ENCODE peak calls at places on chromosomes 16 and 17, in nine cellular contexts. B is GM23338, P is Caco-2, O is left lung, W is body of pancreas, I is fibroblast of the aortic adventitia, X is mammary epithelial cell, K is endodermal cell, T is cardiac fibroblast. G is an unnamed sample.

GRCh38 chr16:88067530-88068411 is 116.5 kb downstream of the BANP start:
- DNase-seq in X (no peak), P (no peak), T (no peak), I (no peak), B (no peak), O (no peak), K (no peak), W (no peak), G (no peak)

GRCh38 chr17:41966453-41967140 is at the start of gene CNP:
- DNase-seq in X (peak), W (peak), I (peak), O (peak), T (peak), K (peak), B (peak), P (peak), G (peak)

GRCh38 chr17:15920758-15921239 is 24.1 kb upstream of the ADORA2B start:
- DNase-seq in K (no peak), W (no peak), B (peak), P (peak), I (peak), O (no peak), X (peak), T (peak), G (no peak)

GRCh38 chr17:57519199-57519598 is 225.9 kb downstream of the CCDC182 start:
- DNase-seq in P (peak), W (no peak), K (peak), O (no peak), B (no peak), T (peak), I (peak), X (peak), G (no peak)

GRCh38 chr17:5892897-5893656 is 177.1 kb upstream of the WSCD1 start:
- DNase-seq in B (no peak), K (no peak), I (no peak), P (no peak), W (no peak), T (no peak), X (no peak), O (no peak), G (peak)

GRCh38 chr16:81693047-81693446 is 86.0 kb upstream of the PLCG2 start:
- DNase-seq in X (no peak), I (peak), K (no peak), P (no peak), W (no peak), B (no peak), O (no peak), T (no peak), G (no peak)

GRCh38 chr17:39237586-39237985 is 11.8 kb upstream of the STAC2 start:
- DNase-seq in I (no peak), K (no peak), B (no peak), P (no peak), W (no peak), X (no peak), T (no peak), O (no peak), G (no peak)

GRCh38 chr17:66468241-66469087 is 166.1 kb downstream of the PRKCA start:
- DNase-seq in K (no peak), X (peak), P (no peak), B (peak), I (peak), O (peak), T (peak), W (peak), G (peak)

GRCh38 chr17:19328441-19329061 is 34.0 kb downstream of the B9D1 start:
- DNase-seq in I (no peak), P (no peak), W (no peak), X (no peak), O (no peak), K (no peak), B (no peak), T (no peak), G (no peak)

GRCh38 chr16:27978876-27979275 is 84.6 kb downstream of the GSG1L start:
- DNase-seq in O (no peak), X (no peak), W (no peak), P (no peak), T (no peak), B (no peak), K (no peak), I (no peak), G (no peak)

GRCh38 chr17:6994666-6995246 is 1.1 kb upstream of the ALOX12 start:
- DNase-seq in W (no peak), K (no peak), I (no peak), T (no peak), O (no peak), P (no peak), B (no peak), X (no peak), G (no peak)

GRCh38 chr17:33595783-33596182 is 302.7 kb upstream of the ASIC2 start:
- DNase-seq in B (no peak), I (no peak), T (no peak), P (no peak), X (no peak), O (no peak), K (no peak), W (no peak), G (no peak)

DNA sequence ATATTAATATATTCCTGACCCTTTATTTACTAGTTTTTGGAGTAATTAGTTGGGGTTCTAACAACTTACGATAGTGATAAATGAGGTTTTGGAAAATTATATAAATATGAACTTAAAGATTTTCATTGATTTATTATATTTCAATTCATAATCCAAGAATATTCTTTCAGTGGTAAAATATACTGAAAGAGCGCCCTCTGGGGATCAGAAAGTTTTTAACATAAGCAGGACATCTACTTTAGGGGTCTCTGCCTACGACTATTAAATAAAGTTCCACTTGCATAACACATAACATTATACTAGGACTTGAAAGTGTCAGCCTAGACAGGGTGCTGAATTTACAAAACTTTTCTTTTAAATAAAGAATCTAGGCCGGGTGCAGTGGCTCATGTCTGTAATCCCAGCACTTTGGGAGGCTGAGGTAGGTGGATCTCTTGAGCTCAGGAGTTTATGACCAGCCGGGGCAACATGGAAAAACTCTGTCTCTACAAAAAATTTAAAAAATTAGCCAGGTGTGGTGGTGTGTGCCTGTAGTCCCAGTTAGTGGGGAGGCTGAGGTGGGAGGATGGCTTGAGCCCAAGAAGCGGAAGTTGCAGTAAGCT is 15.6 kb downstream of the RFWD3 start:
- DNase-seq in K (no peak), O (no peak), X (no peak), T (peak), W (no peak), I (peak), B (peak), P (peak), G (no peak)
- TF ChIP-seq CTCF in K (peak), O (peak), X (peak), T (peak), W (peak), I (peak), B (peak), P (peak), G (no peak)

GRCh38 chr16:22191966-22192260 is 14.2 kb upstream of the EEF2K start:
- DNase-seq in W (peak), O (no peak), X (peak), I (no peak), B (no peak), P (peak), T (no peak), K (no peak), G (peak)
- H3K4me3 ChIP-seq in W (no peak), O (peak), X (peak), I (peak), B (peak), P (peak), T (peak), K (peak), G (peak)

GRCh38 chr16:78556421-78556820 is 457.0 kb downstream of the WWOX start:
- DNase-seq in W (no peak), T (no peak), B (no peak), X (no peak), K (no peak), P (no peak), I (no peak), O (no peak), G (no peak)

GRCh38 chr16:78551487-78552085 is 452.1 kb downstream of the WWOX start:
- DNase-seq in X (no peak), B (peak), W (peak), P (no peak), K (peak), O (peak), I (no peak), T (no peak), G (no peak)

DNA sequence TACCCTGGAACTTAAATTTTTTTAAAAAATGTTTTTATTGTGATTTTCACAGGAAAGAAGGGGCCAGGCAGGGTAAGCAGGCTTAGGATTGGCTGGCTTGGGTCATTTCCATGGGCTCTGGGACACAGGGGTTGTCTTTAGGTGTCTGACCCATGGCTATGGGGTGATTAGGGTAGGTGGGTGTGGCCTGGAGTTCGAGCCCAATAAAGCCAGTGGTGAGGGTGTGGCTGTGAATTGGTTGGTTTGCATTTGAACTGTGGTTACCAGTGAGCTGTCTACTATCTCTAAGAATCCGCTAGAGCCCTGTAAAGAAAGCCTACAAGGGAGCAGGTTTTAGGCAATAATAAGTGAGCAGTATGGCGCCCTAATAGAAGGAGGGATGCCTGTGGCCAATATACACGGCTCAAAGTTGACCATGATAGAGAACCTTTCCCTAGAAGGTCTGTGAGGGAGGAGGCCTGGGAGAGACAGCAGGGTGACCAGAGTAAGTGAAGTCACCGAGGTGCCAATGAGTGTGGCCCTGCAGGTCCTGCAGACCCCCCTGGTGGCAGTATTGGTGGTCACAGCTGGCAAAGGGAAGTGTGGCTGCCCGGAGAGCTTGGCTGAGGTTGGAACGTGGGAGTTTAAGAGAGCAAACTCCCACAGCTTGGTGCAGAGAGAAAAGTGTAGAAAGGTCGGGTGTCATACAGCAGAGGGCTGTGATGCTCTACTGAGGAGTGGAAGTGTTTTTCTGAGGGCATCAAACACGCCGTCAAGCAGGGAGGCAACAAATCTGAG is 454.0 kb downstream of the WWOX start:
- DNase-seq in X (no peak), K (peak), B (peak), P (peak), W (no peak), O (no peak), T (no peak), I (no peak), G (no peak)
- TF ChIP-seq CTCF in X (no peak), K (peak), B (peak), P (peak), W (no peak), O (no peak), T (no peak), I (no peak), G (no peak)

DNA sequence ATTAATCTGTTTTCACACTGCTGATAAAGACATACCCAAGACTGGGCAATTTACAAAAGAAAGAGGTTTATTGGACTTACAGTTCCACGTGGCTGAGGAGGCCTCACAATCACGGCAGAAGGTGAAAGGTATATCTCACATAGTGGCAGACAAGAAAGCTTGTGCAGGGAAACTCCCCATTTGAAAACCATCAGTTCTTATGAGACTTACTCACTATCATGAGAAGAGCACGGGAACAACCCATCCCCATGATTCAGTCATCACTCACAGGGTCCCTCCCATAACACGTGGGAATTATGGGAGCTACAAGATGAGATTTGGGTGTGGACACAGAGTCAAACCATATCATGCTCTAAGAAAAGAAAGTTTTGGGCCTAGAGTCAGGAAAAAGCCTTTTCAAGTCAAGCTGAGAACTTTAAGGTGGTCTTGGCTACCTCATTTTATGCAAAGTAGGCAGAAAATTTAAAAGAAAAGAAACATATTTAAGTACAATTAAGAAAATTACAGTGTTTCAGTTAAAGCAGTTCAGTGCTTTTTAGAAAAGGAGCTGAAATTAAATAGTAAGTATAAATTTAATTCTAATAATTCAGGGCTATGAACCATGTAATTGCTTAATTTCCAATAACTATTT is 24.9 kb upstream of the CRYM start:
- DNase-seq in K (no peak), T (peak), W (no peak), X (peak), B (no peak), O (no peak), P (no peak), I (peak), G (no peak)
- H3K4me3 ChIP-seq in K (no peak), T (no peak), W (no peak), X (peak), B (peak), O (peak), P (no peak), I (peak), G (no peak)

DNA sequence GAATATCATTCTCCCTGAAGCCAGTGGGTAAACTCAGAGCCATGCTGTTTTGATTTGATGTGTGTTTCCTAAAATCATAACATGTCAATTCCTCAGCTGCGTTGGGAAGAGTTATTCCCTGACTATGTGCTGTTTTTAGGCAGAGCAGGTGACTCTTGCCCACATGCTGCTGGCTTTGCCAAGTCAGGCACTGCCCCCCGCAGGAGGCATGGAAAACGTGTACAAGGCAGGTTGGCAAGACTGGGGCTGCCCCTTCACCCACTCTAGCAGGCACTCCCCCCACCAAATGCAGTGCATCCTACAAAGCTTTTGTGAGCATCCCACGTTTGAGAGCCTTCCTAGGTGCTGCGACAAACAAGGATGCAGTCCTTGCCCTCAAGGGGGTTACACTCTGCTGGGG is 38.3 kb upstream of the NAT9 start:
- DNase-seq in K (no peak), T (no peak), I (no peak), X (no peak), B (no peak), P (no peak), O (no peak), W (no peak), G (no peak)
- TF ChIP-seq CTCF in K (no peak), T (no peak), I (no peak), X (no peak), B (no peak), P (no peak), O (no peak), W (no peak), G (no peak)

GRCh38 chr17:13750783-13751484 is 149.2 kb upstream of the HS3ST3A1 start:
- DNase-seq in K (peak), I (no peak), W (no peak), T (peak), B (peak), P (no peak), X (no peak), O (no peak), G (no peak)
- H3K4me3 ChIP-seq in K (no peak), I (no peak), W (no peak), T (no peak), B (no peak), P (no peak), X (no peak), O (no peak), G (no peak)

GRCh38 chr17:1071103-1071825 is 74.3 kb downstream of the TIMM22 start:
- DNase-seq in O (no peak), K (peak), X (no peak), T (no peak), P (no peak), W (no peak), I (no peak), B (no peak), G (no peak)
- TF ChIP-seq CTCF in O (no peak), K (no peak), X (no peak), T (no peak), P (no peak), W (no peak), I (no peak), B (no peak), G (no peak)

GRCh38 chr17:81400939-81401726 is 5.9 kb downstream of the BAHCC1 start:
- DNase-seq in I (peak), P (no peak), W (no peak), K (no peak), B (peak), O (no peak), T (peak), X (no peak), G (no peak)
- H3K4me3 ChIP-seq in I (peak), P (no peak), W (no peak), K (peak), B (peak), O (peak), T (peak), X (no peak), G (peak)

DNA sequence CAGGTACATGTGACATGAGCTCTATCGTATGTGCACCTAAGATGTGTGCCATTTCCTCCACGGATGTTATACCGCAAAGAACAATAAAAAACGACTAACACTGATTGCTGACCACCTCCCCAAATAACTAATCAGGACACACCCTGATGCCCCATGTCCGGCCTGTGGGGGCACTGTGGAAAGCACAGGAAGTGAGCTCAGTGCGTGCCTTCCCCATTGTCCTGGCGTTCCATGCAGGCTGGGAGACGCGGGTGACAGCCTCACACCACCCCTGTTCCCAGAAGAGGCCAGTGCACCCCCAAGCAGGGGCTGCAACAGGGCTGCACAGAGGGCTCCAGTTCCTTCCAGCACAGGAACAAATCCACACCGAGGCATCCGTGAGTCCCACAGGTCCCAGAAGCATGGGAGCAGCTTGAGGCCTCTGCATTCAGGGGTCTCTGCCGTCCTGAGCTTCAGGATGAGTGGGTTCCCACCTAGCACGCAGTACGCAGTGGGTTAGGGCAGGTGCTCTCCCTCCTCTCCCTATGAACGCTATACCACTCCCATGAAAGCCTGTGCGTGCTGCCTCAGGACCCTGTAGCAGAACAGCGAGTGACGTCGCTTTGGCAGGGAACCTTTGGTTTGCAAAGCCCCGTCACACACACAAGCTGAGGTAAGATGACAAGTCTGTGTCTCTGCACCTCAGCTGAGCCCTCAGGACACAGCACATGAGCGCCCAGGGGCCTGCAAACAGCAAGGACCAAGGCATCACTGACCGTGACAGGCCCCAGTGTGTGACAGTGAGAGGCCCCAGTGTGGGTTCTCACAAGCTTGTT is 117.7 kb downstream of the ZNF778 start:
- DNase-seq in W (no peak), X (no peak), T (no peak), B (peak), I (no peak), P (no peak), O (peak), K (no peak), G (no peak)
- TF ChIP-seq CTCF in W (no peak), X (no peak), T (peak), B (peak), I (no peak), P (no peak), O (no peak), K (peak), G (no peak)

GRCh38 chr16:17272716-17273115 is 198.0 kb downstream of the XYLT1 start:
- DNase-seq in W (no peak), T (no peak), B (no peak), X (no peak), O (no peak), K (no peak), I (no peak), P (no peak), G (no peak)

GRCh38 chr16:17269434-17269833 is 201.3 kb downstream of the XYLT1 start:
- DNase-seq in P (no peak), B (no peak), O (no peak), W (no peak), I (no peak), T (peak), X (no peak), K (no peak), G (no peak)

GRCh38 chr16:17271687-17272086 is 199.1 kb downstream of the XYLT1 start:
- DNase-seq in X (no peak), T (no peak), W (peak), P (no peak), B (no peak), O (no peak), K (no peak), I (peak), G (no peak)

GRCh38 chr16:17270683-17271109 is 200.1 kb downstream of the XYLT1 start:
- DNase-seq in P (no peak), X (no peak), T (no peak), B (no peak), O (no peak), I (no peak), K (no peak), W (peak), G (no peak)

GRCh38 chr16:17270111-17270510 is 200.6 kb downstream of the XYLT1 start:
- DNase-seq in I (no peak), O (no peak), T (no peak), P (no peak), K (no peak), W (peak), B (no peak), X (no peak), G (no peak)
- H3K4me3 ChIP-seq in I (no peak), O (no peak), T (no peak), P (no peak), K (no peak), W (no peak), B (no peak), X (no peak), G (no peak)